ENCODE peak calls at places on chromosomes 11 and 22, in eight cellular contexts. V is GM23248; E is pancreas; B is upper lobe of right lung; D is CD8-positive, alpha-beta T cell; Z is lung; L is small intestine; G is mesenchymal stem cell. M is an unnamed sample. For H3K27me3 and H3K36me3, the result is how much of the 10 kb centered on the place peaks cover.

GRCh38 chr22:28424427-28425080 is 255.1 kb downstream of the TTC28 start:
- DNase-seq in D (no peak), E (no peak), Z (no peak), G (peak), B (no peak), V (peak), L (no peak), M (no peak)

GRCh38 chr11:21588754-21589153 is 604.1 kb upstream of the ANO5 start:
- DNase-seq in D (no peak), Z (no peak), G (no peak), L (no peak), E (no peak), V (no peak), B (no peak), M (no peak)

GRCh38 chr11:30960387-30960992 is 374.3 kb upstream of the MPPED2 start:
- DNase-seq in B (no peak), V (peak), G (peak), Z (no peak), E (no peak), D (no peak), L (no peak), M (peak)

GRCh38 chr11:123406441-123407123 is 23.5 kb upstream of the GRAMD1B start:
- DNase-seq in D (no peak), G (no peak), Z (no peak), V (no peak), E (no peak), B (no peak), L (no peak), M (no peak)

GRCh38 chr11:125263268-125263790 is 98.8 kb downstream of the PKNOX2 start:
- DNase-seq in E (peak), G (peak), V (peak), B (peak), Z (peak), D (no peak), L (no peak), M (no peak)

GRCh38 chr11:19660076-19660475 is 52.6 kb upstream of the NAV2 start:
- DNase-seq in E (no peak), D (no peak), L (peak), G (peak), Z (no peak), B (no peak), V (peak), M (peak)

GRCh38 chr22:39839917-39840510 is 53.5 kb downstream of the ENTHD1 start:
- DNase-seq in E (no peak), L (peak), V (no peak), G (no peak), Z (no peak), B (no peak), D (no peak), M (no peak)

GRCh38 chr22:44634426-44635321 is 67.3 kb upstream of the PRR5 start:
- DNase-seq in G (no peak), E (no peak), Z (no peak), D (no peak), B (no peak), V (no peak), L (no peak), M (no peak)

GRCh38 chr11:104609297-104609696 is 289.0 kb downstream of the CASP12 start:
- DNase-seq in Z (no peak), B (no peak), V (peak), G (peak), L (peak), D (peak), E (peak), M (peak)

GRCh38 chr22:27130949-27131745 is 473.8 kb downstream of the MIAT start:
- DNase-seq in E (no peak), L (no peak), V (peak), D (no peak), B (no peak), Z (no peak), G (peak), M (peak)

GRCh38 chr11:73242291-73243092 is 24.4 kb downstream of the P2RY2 start:
- DNase-seq in V (peak), E (peak), D (peak), Z (peak), G (peak), L (peak), B (peak), M (peak)

GRCh38 chr11:45815747-45816146 is 10.8 kb downstream of the SLC35C1 start:
- DNase-seq in G (peak), L (no peak), E (no peak), Z (no peak), B (no peak), D (no peak), V (peak), M (peak)

GRCh38 chr11:199004-199581 is 6.2 kb downstream of the SCGB1C1 start:
- DNase-seq in Z (peak), B (peak), D (no peak), V (no peak), G (no peak), E (no peak), L (no peak), M (no peak)

GRCh38 chr11:783581-784015 is 6.3 kb downstream of the CEND1 start:
- DNase-seq in L (peak), D (no peak), G (peak), V (peak), E (peak), Z (peak), B (peak), M (peak)

GRCh38 chr22:27628341-27628740 is 173.2 kb downstream of the MN1 start:
- DNase-seq in G (no peak), E (no peak), V (no peak), D (no peak), B (no peak), L (no peak), Z (no peak), M (no peak)

DNA sequence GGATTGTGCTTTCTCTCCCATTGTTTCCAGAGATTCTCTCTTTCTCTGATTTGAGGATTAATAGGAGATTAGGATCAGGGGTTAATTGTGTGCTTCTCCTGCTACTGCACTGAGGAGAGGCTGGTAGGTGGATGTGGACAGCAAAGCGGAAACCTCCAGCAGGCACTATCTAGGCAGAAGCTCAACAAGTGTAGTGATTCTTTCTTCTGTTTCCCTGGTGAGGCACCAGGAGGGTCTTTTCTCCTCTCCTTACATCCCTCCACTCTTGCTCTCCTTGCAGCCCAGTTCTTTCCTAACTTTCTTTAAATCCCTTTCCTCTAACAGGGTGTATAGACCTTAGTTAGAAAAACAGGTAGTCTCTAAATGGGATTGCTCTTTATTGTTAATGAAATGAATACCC is 1.9 kb upstream of the ZBTB16 start:
- DNase-seq in B (no peak), V (no peak), G (no peak), D (no peak), L (no peak), E (no peak), Z (no peak), M (no peak)
- H3K27me3 ChIP-seq in B (under half), V (under half), G (half or more), D (under half), L (under half), E (under half), Z (under half), M (under half)

DNA sequence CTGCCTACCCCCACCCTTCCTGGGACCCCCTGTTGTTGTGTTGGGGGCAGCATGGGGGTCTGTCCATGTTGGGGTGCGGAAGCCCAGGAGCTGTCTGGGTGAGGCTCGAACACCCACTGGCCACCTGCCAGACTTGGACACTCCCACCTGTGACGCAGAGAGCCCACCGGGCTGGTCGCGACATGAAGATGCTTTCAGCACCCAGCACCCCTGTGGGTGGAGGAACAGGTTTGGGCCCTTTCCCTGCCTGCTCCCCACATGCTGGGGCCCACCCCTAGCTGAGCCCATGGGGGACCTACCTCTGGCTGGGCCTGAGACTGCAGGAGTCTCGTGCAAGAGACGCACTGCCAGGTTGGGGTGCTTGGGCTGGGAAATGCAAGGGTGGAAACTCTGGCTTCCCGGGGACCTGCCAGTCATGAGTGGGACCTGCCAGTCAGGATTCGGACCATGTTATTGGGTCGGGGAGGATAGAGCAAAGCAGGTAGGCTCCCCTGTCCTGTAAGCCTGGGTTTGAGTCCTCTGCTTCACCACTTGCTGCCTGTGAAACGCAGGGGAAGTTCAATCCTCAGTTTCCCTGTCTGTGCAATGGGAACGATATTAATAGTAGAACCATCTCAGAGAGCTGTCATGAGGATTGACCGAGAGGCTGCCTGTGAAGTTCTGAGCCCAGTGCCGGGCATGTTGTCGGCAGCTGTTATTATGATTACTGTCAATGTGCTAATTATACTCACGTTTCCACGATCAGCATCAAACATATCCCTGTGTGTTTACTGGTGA is 24.1 kb downstream of the KIAA1671 start:
- DNase-seq in G (no peak), L (no peak), Z (no peak), D (no peak), B (no peak), V (no peak), E (no peak), M (peak)
- H3K4me3 ChIP-seq in G (peak), L (no peak), Z (no peak), D (no peak), B (no peak), V (no peak), E (no peak), M (no peak)

DNA sequence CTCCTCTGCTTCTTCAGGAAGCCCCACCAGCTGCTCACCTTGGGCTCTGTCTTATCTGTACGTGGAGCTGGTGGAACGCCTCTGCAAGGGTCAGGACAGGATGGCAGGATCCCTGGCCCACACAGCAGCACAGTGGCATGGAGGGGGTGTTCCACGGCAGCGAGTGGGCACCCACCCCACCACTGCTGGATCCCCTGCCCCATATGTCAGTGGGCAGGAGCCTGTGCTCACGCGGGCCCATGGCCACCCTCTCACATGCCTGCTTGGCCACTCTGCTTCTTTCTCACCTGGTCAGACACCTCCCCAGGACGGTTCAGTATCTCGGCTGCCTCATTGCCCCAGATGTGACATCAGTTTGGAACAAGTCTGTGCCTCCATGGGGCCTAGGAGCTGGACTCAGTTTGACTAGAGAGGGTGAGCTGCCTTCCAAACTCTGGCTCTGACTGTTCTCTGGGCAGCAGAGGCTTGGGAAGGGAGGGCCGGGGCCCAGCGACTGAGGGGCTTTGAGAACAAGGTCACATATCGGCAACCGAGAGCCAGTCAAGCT is 98.1 kb upstream of the LMO1 start:
- DNase-seq in G (no peak), E (no peak), L (no peak), V (no peak), B (peak), Z (no peak), D (no peak), M (no peak)
- H3K36me3 ChIP-seq in G (under half), E (under half), L (under half), V (under half), B (under half), Z (under half), D (under half), M (under half)

DNA sequence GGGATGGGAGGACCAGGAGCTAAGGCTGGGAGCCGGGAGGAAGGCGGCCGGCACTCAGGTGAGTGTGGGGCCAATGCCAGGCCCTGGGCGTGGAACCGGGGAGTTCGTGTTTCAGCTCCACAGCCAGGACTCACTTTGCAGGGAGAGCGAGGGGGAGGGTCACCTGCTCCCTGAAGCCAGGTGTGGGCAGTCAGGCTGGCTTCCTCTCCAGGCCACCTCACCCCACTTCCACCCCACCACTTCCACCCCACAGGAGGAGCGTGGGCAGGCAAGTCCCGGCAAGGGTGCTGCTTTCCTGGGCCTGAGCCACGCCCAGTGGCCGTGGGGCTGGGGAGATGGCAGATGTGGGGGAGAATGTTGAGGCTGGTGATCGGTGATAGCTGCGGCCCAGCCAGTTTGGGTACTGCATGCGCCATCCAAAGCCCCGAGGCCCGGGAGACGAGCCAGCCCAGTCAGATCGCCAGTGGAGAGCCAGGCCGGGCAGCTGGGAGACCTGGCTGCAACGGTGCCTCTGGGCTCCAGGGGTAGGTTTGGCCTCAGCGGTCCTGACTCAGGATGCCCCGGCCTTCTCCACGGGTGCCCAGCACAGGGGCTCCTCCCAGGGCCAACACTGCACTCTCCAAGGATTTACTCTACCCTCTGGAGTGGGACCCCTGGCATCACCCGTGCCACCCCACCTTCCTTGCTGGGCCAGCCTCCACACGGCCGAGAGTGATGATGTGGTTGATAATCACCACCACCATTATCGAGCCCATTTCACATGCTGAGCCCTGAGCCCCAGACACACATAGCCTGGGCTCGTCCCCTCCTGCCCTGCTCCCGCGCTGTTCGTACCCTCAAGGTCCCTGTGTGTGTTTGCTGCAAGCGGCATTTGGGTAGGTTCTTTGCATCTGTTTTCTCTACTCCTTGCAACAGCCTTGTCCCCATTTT is 93.8 kb downstream of the WNT7B start:
- DNase-seq in B (peak), G (no peak), E (no peak), L (no peak), V (no peak), D (no peak), Z (no peak), M (no peak)
- H3K27me3 ChIP-seq in B (under half), G (half or more), E (under half), L (under half), V (under half), D (under half), Z (under half), M (under half)

DNA sequence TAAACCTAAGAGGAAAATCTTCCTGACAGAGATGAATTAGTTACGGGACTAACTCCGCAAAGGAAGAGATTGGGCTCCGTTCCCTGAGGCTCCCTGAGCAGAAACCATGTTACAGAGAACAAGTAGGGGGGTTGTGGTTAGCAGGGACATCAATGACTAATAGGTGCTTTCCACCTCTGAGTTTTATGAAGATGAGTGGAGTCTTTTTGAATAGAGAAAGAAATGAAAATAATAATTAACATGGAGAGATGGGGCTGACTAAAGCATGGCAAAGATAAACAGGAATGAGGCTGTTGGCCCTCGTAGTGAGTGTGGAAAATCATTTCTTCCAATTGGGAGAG is 47.5 kb upstream of the PICALM start:
- DNase-seq in E (peak), V (peak), Z (no peak), G (peak), L (no peak), B (no peak), D (no peak), M (peak)
- H3K4me3 ChIP-seq in E (no peak), V (peak), Z (no peak), G (peak), L (no peak), B (no peak), D (no peak), M (no peak)

GRCh38 chr11:128761339-128761738 is 67.5 kb downstream of the FLI1 start:
- DNase-seq in G (no peak), Z (no peak), V (no peak), B (no peak), E (no peak), L (no peak), D (no peak), M (no peak)
- H3K36me3 ChIP-seq in G (under half), Z (under half), V (under half), B (half or more), E (under half), L (under half), D (half or more), M (under half)

DNA sequence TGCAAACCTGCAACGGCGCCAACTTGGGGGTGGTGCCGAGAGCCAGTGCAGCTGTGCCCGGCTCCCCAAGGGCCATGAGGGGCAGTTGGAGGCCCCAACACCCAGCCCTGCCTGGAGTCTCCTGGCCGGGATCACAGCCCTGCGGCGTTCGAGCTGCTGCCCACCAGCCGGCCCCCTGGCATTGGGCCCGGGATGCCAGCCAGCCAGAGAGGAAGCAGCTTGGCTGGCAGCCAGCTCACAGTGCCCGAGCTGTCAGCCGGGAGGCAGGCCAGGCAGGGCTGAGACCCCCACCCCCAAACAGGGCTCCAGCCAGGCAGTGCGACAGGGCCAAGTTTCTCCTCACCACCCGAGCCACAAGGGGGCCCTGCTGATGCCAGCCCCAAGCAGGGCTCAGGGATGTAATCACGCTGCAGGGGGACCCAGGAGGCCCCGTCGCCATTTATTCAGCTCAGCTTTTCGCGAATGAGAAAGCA is 26.0 kb upstream of the TCF20 start:
- DNase-seq in E (no peak), V (no peak), D (no peak), G (no peak), B (no peak), L (no peak), Z (no peak), M (no peak)
- H3K27me3 ChIP-seq in E (under half), V (under half), D (under half), G (under half), B (under half), L (under half), Z (under half), M (under half)

GRCh38 chr11:1834132-1834610 is 619 bp upstream of the SYT8 start:
- DNase-seq in D (no peak), B (peak), Z (peak), L (peak), E (peak), V (no peak), G (no peak), M (peak)
- H3K4me3 ChIP-seq in D (no peak), B (no peak), Z (no peak), L (no peak), E (no peak), V (no peak), G (no peak), M (peak)

M was measured in bronchial epithelial cell.